ENCODE peak calls at places on chromosome 19, in four cellular contexts. Y, F, C and V are unnamed samples. For H3K9me3, the result is how much of the 10 kb centered on the place peaks cover.

GRCh38 chr19:2337329-2337707 is 8.8 kb downstream of the SPPL2B start:
- DNase-seq in Y (no peak), F (no peak), C (no peak), V (no peak)

GRCh38 chr19:37770985-37771384 is 8.4 kb downstream of the ZNF573 start:
- DNase-seq in Y (no peak), F (no peak), C (no peak), V (no peak)

GRCh38 chr19:628168-628567 is 5.2 kb downstream of the POLRMT start:
- DNase-seq in Y (no peak), F (no peak), C (no peak), V (no peak)

GRCh38 chr19:17737690-17738153 is 13.6 kb upstream of the FCHO1 start:
- DNase-seq in Y (no peak), F (no peak), C (no peak), V (no peak)

GRCh38 chr19:41871573-41872383 is 5.3 kb upstream of the CD79A start:
- DNase-seq in Y (peak), F (no peak), C (peak), V (peak)

GRCh38 chr19:2114218-2114617 is 17.5 kb downstream of the IZUMO4 start:
- DNase-seq in Y (no peak), F (no peak), C (no peak), V (no peak)

GRCh38 chr19:3338541-3339181 is 27.7 kb upstream of the NFIC start:
- DNase-seq in Y (peak), F (peak), C (peak), V (peak)

GRCh38 chr19:37594982-37595382 is 306 bp downstream of the ZNF540 start:
- DNase-seq in Y (peak), F (peak), C (peak), V (peak)

GRCh38 chr19:4414800-4415251 is 12.4 kb downstream of the CHAF1A start:
- DNase-seq in Y (no peak), F (no peak), C (no peak), V (no peak)

GRCh38 chr19:42762782-42763181 is 2.7 kb downstream of the PSG8 start:
- DNase-seq in Y (no peak), F (no peak), C (no peak), V (no peak)

GRCh38 chr19:35000647-35001501 is 751 bp downstream of the GRAMD1A start:
- DNase-seq in Y (peak), F (no peak), C (peak), V (no peak)

GRCh38 chr19:13195678-13196077 is 45.5 kb downstream of the IER2 start:
- DNase-seq in Y (peak), F (no peak), C (no peak), V (peak)

GRCh38 chr19:41479757-41480191 is 36.8 kb downstream of the ERICH4 start:
- DNase-seq in Y (no peak), F (no peak), C (no peak), V (no peak)

GRCh38 chr19:9139609-9140158 is 513 bp upstream of the ZNF317 start:
- DNase-seq in Y (no peak), F (no peak), C (no peak), V (no peak)

GRCh38 chr19:18310966-18311365 is 11.9 kb downstream of the LSM4 start:
- DNase-seq in Y (no peak), F (no peak), C (no peak), V (no peak)

GRCh38 chr19:1287622-1288527 is 2.2 kb downstream of the EFNA2 start:
- DNase-seq in Y (no peak), F (no peak), C (no peak), V (no peak)

GRCh38 chr19:4816388-4817165 is 14.9 kb downstream of the TICAM1 start:
- DNase-seq in Y (no peak), F (no peak), C (no peak), V (no peak)

GRCh38 chr19:53068834-53069233 is 24.3 kb downstream of the ERVV-2 start:
- DNase-seq in Y (no peak), F (no peak), C (no peak), V (no peak)

DNA sequence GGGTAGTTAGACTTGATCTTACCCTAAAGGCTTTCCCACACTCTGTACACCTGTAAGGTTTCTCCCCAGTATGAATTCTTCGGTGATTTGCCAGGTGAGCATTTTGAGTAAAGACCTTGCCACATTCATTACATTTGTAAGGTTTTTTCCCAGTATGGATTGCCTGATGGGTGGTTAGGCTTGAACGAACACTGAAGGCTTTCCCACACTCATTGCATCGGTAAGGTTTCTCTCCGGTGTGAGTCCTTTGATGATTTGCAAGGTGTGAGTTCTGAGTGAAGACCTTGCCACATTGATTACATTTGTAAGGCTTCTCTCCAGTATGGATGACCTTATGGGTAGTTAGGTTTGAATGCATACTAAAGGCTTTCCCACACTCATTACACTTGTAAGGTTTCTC is 23.7 kb downstream of the ERVV-2 start:
- DNase-seq in Y (no peak), F (no peak), C (no peak), V (no peak)
- H3K9me3 ChIP-seq in Y (under half), F (half or more), C (half or more), V (half or more)

GRCh38 chr19:50167314-50167721 is 4.2 kb upstream of the IZUMO2 start:
- DNase-seq in Y (no peak), F (no peak), C (no peak), V (no peak)
- H3K9me3 ChIP-seq in Y (under half), F (under half), C (under half), V (under half)

GRCh38 chr19:6820237-6820636 is 47.7 kb downstream of the VAV1 start:
- DNase-seq in Y (no peak), F (no peak), C (no peak), V (no peak)

GRCh38 chr19:6825076-6825774 is 52.7 kb downstream of the VAV1 start:
- DNase-seq in Y (no peak), F (peak), C (no peak), V (no peak)

GRCh38 chr19:6819323-6819722 is 46.8 kb downstream of the VAV1 start:
- DNase-seq in Y (no peak), F (no peak), C (no peak), V (no peak)

GRCh38 chr19:6821639-6822310 is 49.3 kb downstream of the VAV1 start:
- DNase-seq in Y (no peak), F (peak), C (no peak), V (no peak)

DNA sequence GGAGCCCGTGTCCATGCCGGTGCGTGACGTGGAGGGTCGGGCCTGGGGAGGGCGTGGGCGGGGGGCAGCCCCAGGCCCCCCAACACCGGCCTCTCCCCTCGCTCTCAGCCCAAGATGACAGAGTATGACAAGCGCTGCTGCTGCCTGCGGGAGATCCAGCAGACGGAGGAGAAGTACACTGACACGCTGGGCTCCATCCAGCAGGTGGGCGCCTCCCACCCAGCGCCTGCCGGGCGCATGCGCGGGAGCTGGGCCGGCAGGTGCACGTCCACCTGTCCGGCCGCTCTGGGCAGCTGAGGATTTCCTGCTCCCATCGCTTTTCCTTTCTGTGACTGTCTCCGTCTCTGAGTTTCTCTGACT is 49.8 kb downstream of the VAV1 start:
- DNase-seq in Y (no peak), F (peak), C (no peak), V (no peak)
- H3K9me3 ChIP-seq in Y (under half), F (under half), C (under half), V (under half)

GRCh38 chr19:57701625-57702024 is 7.4 kb downstream of the ZNF154 start:
- DNase-seq in Y (no peak), F (no peak), C (no peak), V (no peak)

GRCh38 chr19:57709616-57710015 is 612 bp upstream of the ZNF154 start:
- DNase-seq in Y (no peak), F (no peak), C (no peak), V (no peak)

GRCh38 chr19:57712222-57712621 is 3.2 kb upstream of the ZNF154 start:
- DNase-seq in Y (no peak), F (no peak), C (no peak), V (no peak)

GRCh38 chr19:57708641-57709354 is at the start of gene ZNF154:
- DNase-seq in Y (peak), F (no peak), C (peak), V (no peak)

DNA sequence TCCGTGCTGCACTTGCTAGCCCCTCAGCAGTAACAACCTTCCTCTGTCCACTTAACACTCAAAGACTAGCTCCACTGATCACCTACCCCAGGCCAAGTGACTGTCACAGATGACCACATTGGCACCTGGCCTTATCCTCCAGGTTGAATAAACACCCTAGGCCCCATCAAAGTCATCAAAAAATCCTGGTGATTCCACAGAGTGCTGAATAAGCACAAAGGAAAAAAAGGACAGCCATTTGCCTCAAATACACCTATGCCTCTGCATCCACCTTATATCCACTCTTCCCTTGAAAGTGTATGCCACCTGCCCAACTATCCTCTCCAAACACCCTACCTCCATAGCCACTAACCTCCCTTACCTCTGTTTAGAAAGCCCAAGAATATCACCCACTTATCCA is 2.7 kb downstream of the ZNF154 start:
- DNase-seq in Y (no peak), F (no peak), C (no peak), V (no peak)
- H3K9me3 ChIP-seq in Y (under half), F (half or more), C (half or more), V (under half)

GRCh38 chr19:43976732-43977131 is 7.3 kb upstream of the ZNF155 start:
- DNase-seq in Y (no peak), F (no peak), C (no peak), V (no peak)
- H3K9me3 ChIP-seq in Y (under half), F (half or more), C (under half), V (under half)